ENCODE peak calls at places on chromosomes 11 and 22, in five cellular contexts. F is small intestine; A is CD4-positive, CD25-positive, alpha-beta regulatory T cell; R is adrenal gland; O is SK-N-SH. Q is an unnamed sample.
A peak's percentile ranks its signal among the peaks of the same experiment; 100 is the strongest.

GRCh38 chr11:47106839-47107520 is 69.7 kb downstream of the ARFGAP2 start:
- DNase-seq in F (no peak), A (no peak), R (no peak), O (no peak), Q (no peak)

GRCh38 chr11:116791002-116791812 is 472 bp downstream of the APOA5 start:
- DNase-seq in F (peak; percentile 71), A (peak; percentile 67), R (peak; percentile 85), O (peak; percentile 92), Q (peak; percentile 86)

GRCh38 chr11:128898580-128899344 is 7.6 kb downstream of the KCNJ5 start:
- DNase-seq in F (peak; percentile 37), A (no peak), R (peak; percentile 92), O (no peak), Q (no peak)

GRCh38 chr11:108973402-108974119 is 308.7 kb downstream of the DDX10 start:
- DNase-seq in F (no peak), A (no peak), R (no peak), O (no peak), Q (no peak)

GRCh38 chr11:129323896-129324522 is 51.6 kb upstream of the BARX2 start:
- DNase-seq in F (no peak), A (no peak), R (peak; percentile 39), O (no peak), Q (peak; percentile 32)

GRCh38 chr22:48574776-48575566 is 1252.7 kb downstream of the BRD1 start:
- DNase-seq in F (no peak), A (no peak), R (no peak), O (peak; percentile 85), Q (no peak)

GRCh38 chr11:119742263-119742861 is 13.4 kb upstream of the NECTIN1 start:
- DNase-seq in F (no peak), A (no peak), R (no peak), O (peak; percentile 89), Q (no peak)

GRCh38 chr22:43234299-43234988 is 47.5 kb upstream of the TTLL12 start:
- DNase-seq in F (no peak), A (no peak), R (no peak), O (peak; percentile 57), Q (no peak)

GRCh38 chr11:103051158-103051801 is 40.7 kb downstream of the DCUN1D5 start:
- DNase-seq in F (no peak), A (no peak), R (no peak), O (no peak), Q (no peak)

GRCh38 chr11:99489561-99489960 is 468.8 kb downstream of the CNTN5 start:
- DNase-seq in F (no peak), A (no peak), R (no peak), O (no peak), Q (no peak)

GRCh38 chr11:111663820-111664219 is 61.6 kb downstream of the SIK2 start:
- DNase-seq in F (peak; percentile 16), A (no peak), R (peak; percentile 60), O (no peak), Q (peak; percentile 26)

GRCh38 chr22:36411589-36412258 is 24.0 kb upstream of the MYH9 start:
- DNase-seq in F (peak; percentile 70), A (no peak), R (peak; percentile 49), O (no peak), Q (no peak)

GRCh38 chr11:11230802-11231562 is 122.1 kb downstream of the CSNK2A3 start:
- DNase-seq in F (no peak), A (no peak), R (no peak), O (peak; percentile 36), Q (no peak)

GRCh38 chr11:47980093-47980906 is at the start of gene PTPRJ:
- DNase-seq in F (peak; percentile 45), A (peak; percentile 49), R (peak; percentile 35), O (peak; percentile 90), Q (peak; percentile 59)

GRCh38 chr22:32410459-32410858 is 1.6 kb downstream of the RTCB start:
- DNase-seq in F (peak; percentile 40), A (no peak), R (no peak), O (no peak), Q (no peak)

DNA sequence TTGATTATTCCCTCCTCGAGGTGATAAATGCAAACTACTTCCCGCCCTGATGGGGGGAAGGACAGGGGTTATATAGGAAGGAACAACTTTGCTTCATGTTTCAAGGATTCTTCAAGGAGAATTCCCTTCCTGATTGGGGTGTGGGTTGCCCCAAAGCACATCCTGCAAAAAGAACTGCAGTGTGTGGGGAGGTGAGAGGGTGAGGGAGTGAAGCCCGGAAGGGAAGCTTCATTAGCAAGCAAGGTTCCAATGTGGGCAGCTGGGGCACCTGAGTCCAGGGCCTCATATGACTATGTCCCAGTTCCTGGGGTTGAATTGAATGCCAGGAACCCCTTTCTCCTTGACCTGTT is 326.0 kb downstream of the MN1 start:
- DNase-seq in F (no peak), A (no peak), R (no peak), O (no peak), Q (no peak)
- H3K4me3 ChIP-seq in F (no peak overlapping the region), A (no peak overlapping the region), R (no peak overlapping the region), O (no peak overlapping the region), Q (no peak overlapping the region)

DNA sequence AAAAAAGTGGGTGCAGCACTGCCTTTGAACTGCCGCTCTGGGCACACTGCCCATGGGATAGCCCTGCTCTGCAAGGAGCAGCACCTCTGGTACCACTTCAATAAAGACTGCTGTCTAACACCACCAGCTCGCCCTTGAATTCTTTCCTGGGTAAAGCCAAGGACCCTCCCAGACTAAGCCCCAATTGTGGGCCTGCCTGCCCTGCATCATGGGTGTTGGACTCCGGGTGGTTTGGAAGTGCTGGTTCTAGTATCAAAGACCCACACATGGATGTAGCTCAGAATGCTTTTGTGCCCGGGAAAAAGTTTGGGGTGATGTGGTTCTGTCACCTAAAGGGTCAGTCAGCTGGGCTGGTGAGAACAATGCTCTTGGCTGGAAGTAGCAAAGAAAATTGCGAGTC is 444.4 kb downstream of the TBC1D22A start:
- DNase-seq in F (peak; percentile 43), A (no peak), R (no peak), O (no peak), Q (no peak)
- H3K4me1 ChIP-seq in F (no peaks in the 10 kb centered on the region), A (no peaks in the 10 kb centered on the region), R (no peaks in the 10 kb centered on the region), O (no peaks in the 10 kb centered on the region), Q (no peaks in the 10 kb centered on the region)

DNA sequence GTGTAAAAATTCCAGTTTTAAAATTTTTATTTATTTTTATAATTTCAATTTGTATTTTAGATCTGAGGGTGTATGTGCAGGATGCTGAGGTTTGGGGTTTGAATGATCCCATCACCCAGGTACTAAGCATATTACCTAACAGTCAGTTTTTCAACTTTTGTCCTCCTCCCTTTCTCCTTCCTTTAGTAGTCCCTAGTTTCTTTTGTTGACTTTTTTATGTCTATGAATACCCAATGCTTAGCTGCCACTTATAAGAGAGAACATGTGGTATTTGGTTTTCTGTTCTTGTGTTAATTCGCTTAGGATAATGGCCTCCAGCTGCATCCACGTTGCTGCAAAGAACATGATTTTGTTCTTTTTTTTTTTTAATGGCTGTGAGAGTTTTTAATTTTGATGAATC is 35.7 kb upstream of the UCP3 start:
- DNase-seq in F (no peak), A (no peak), R (no peak), O (no peak), Q (no peak)
- H3K36me3 ChIP-seq in F (no peaks in the 10 kb centered on the region), A (peaks cover 53% of the 10 kb centered on the region), R (peaks cover 19% of the 10 kb centered on the region), O (peaks cover 54% of the 10 kb centered on the region), Q (peaks cover 20% of the 10 kb centered on the region)

DNA sequence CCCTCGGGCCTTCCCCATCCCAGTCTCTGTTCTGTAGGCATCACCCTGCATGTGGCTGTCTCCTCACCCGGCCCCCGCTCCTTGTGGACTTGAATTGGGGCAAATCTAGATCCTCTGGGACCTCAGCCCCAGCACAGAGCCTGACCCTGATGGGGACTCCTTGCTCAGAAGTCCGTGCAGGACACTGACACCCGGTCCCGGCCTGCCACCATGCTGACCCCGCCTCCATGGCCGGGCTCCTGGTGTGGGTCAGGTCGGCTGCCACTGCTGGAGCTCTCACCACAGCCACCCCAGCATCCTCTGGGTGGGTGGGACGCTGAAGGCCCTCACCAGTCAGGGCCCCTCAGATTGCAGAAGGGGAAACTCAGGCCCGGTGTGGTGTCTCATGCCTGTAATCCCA is 1.8 kb downstream of the IGLL1 start:
- DNase-seq in F (no peak), A (no peak), R (no peak), O (no peak), Q (no peak)
- H3K4me3 ChIP-seq in F (no peak overlapping the region), A (no peak overlapping the region), R (no peak overlapping the region), O (no peak overlapping the region), Q (no peak overlapping the region)

DNA sequence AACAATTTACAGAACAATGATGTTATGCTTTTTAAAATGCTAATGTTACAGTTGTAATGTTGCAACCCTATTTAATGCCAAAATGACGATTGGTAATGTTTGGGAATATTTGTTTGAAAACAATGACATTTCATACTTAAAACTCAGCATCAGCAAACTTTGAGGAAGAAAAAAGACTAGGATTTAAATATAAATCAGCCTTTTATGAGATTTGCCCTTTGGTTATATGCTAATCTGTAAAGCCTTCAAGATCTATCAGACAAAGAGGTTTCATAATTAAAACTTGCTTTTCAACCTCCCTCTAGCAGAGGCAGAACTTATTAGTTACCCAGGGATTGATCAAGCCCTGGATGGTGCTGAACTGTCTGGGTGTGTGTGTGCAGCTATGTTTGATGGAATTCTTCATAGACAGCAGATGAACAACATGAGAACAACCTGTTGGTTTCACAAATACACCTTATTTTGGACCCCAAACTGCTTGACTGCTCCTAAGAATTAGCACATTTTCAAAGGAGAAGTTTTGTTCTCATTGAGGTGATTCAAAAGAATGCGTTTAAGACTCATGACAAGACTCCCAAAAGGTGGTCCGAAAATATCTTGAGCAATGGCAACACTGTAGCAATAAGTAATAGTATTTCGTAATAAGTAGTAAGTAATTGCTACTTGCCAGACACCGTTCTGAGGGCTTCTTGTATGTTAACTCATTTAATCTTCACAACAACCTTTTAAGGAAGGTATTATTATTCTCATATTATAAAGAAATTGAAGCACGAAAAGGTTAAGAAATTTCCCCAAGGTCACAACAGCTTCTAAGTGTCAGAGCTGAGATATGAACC is 183.8 kb upstream of the SORL1-AS1 start:
- DNase-seq in F (no peak), A (no peak), R (no peak), O (no peak), Q (no peak)
- H3K4me1 ChIP-seq in F (no peaks in the 10 kb centered on the region), A (no peaks in the 10 kb centered on the region), R (no peaks in the 10 kb centered on the region), O (no peaks in the 10 kb centered on the region), Q (no peaks in the 10 kb centered on the region)

DNA sequence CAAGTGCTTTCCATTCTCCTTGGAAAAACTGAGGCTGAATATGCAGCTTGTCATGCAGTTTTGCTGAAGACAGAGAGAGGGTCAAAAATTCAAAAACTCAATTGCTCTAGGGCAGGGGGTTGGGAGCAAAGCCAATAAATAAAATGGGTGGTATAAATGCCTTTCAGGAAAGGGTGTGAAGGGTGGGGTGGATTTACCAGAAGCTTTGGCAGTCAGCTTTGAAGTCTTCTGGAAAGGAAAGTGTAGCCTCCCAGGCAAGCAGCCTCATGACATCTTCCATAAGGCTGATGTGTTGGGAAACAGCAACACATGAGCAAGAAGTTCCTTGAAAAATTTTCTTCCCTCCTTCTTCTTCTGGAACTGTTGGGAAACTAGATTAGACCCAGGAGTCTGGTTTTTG is 38.7 kb downstream of the SNX19 start:
- DNase-seq in F (peak; percentile 9), A (no peak), R (no peak), O (no peak), Q (no peak)
- H3K36me3 ChIP-seq in F (peaks cover 25% of the 10 kb centered on the region), A (peaks cover 91% of the 10 kb centered on the region), R (peaks cover 65% of the 10 kb centered on the region), O (peaks cover 79% of the 10 kb centered on the region), Q (peaks cover 93% of the 10 kb centered on the region)

GRCh38 chr11:63871962-63872832 is 33.3 kb downstream of the MARK2 start:
- DNase-seq in F (peak; percentile 94), A (peak; percentile 46), R (peak; percentile 95), O (peak; percentile 80), Q (peak; percentile 55)
- H3K4me3 ChIP-seq in F (no peak overlapping the region), A (no peak overlapping the region), R (no peak overlapping the region), O (no peak overlapping the region), Q (no peak overlapping the region)

GRCh38 chr11:118663929-118664328 is 15.5 kb downstream of the TREH start:
- DNase-seq in F (no peak), A (no peak), R (no peak), O (no peak), Q (no peak)
- H3K4me1 ChIP-seq in F (no peaks in the 10 kb centered on the region), A (peaks cover 9% of the 10 kb centered on the region), R (peaks cover 4% of the 10 kb centered on the region), O (no peaks in the 10 kb centered on the region), Q (peaks cover 13% of the 10 kb centered on the region)